ENCODE peak calls at places on chromosome X, in four cellular contexts. P is K562, D is HL-60, W is GM12878. C is an unnamed sample.

GRCh38 chrX:101079736-101080135 is 1.1 kb downstream of the TMEM35A start:
- DNase-seq in D (no peak), P (no peak), W (no peak), C (no peak)

GRCh38 chrX:96430756-96431455 is 253.7 kb upstream of the DIAPH2 start:
- DNase-seq in P (no peak), D (no peak), W (no peak), C (no peak)

GRCh38 chrX:45758319-45758718 is 557.6 kb upstream of the DIPK2B start:
- DNase-seq in W (peak), D (peak), P (no peak), C (no peak)

GRCh38 chrX:151397741-151398070 is 700 bp downstream of the VMA21 start:
- DNase-seq in P (peak), D (no peak), W (no peak), C (no peak)

GRCh38 chrX:42195506-42195905 is 272.2 kb upstream of the CASK start:
- DNase-seq in D (no peak), P (no peak), W (no peak), C (no peak)

GRCh38 chrX:119983494-119983893 is 39.9 kb upstream of the NKAP start:
- DNase-seq in P (no peak), W (no peak), D (no peak), C (no peak)

GRCh38 chrX:44974462-44974861 is 101.5 kb downstream of the KDM6A start:
- DNase-seq in D (no peak), W (no peak), P (no peak), C (no peak)

GRCh38 chrX:110156167-110156754 is 153.3 kb downstream of the TMEM164 start:
- DNase-seq in W (no peak), P (no peak), D (no peak), C (no peak)

GRCh38 chrX:70470850-70471289 is 26.2 kb downstream of the DLG3 start:
- DNase-seq in D (no peak), W (no peak), P (no peak), C (no peak)

GRCh38 chrX:101257448-101258259 is 33.5 kb downstream of the TAF7L start:
- DNase-seq in P (no peak), W (no peak), D (no peak), C (no peak)

GRCh38 chrX:108117988-108118387 is 26.4 kb downstream of the ATG4A start:
- DNase-seq in D (no peak), W (no peak), P (no peak), C (no peak)

GRCh38 chrX:82765806-82766205 is 742.3 kb upstream of the POU3F4 start:
- DNase-seq in W (no peak), P (no peak), D (no peak), C (no peak)

GRCh38 chrX:1170243-1170642 is 42.2 kb downstream of the CRLF2 start:
- DNase-seq in W (no peak), D (peak), P (no peak), C (no peak)

GRCh38 chrX:48938721-48939416 is 18.5 kb downstream of the OTUD5 start:
- DNase-seq in W (peak), P (no peak), D (no peak), C (no peak)

GRCh38 chrX:2596856-2597255 is 94.2 kb upstream of the CD99 start:
- DNase-seq in W (no peak), P (no peak), D (no peak), C (no peak)

GRCh38 chrX:131675596-131676194 is 131.8 kb downstream of the OR13H1 start:
- DNase-seq in W (no peak), P (peak), D (peak), C (peak)

GRCh38 chrX:151153086-151153485 is 23.3 kb upstream of the GPR50 start:
- DNase-seq in D (no peak), W (no peak), P (peak), C (no peak)

GRCh38 chrX:105219454-105220401 is 766 bp downstream of the TEX13A start:
- DNase-seq in P (no peak), D (no peak), W (no peak), C (no peak)

GRCh38 chrX:21194526-21194925 is 179.7 kb upstream of the CNKSR2 start:
- DNase-seq in D (no peak), P (no peak), W (no peak), C (no peak)

GRCh38 chrX:53223068-53223693 is 1.8 kb downstream of the KDM5C start:
- DNase-seq in D (no peak), W (no peak), P (no peak), C (no peak)
- TF ChIP-seq SPI1 in D (no peak), W (no peak), P (no peak), C (no peak)

DNA sequence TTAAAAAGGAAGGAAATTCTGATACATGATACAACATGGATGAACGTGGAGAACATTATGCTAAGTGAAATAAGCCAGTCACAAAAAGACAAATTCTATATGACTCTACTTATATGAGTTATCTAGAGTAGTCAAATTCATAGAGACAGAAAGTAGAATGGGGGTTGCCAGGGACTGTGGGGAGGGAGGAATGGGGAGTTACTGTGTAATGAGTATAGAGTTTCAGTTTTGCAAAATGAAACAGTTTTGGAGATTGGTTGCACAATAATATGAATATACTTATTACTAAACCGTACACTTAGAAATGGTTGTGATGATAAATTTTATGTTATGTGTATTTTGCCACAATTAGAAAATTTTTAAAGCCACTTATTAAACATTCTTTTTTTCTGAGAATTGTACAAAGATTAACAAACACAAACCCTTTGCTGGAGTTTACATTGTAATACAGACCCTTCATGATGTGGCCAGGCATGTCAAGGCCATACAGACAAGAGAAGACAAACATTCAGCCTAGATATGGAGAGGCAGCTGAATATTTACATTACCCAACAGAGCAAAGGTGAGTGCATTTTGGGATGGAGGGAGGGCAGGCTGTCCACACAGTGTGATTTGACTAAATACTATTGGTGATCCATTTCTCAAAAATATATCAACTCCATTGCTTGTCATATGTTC is 21.2 kb upstream of the GPC3 start:
- DNase-seq in W (no peak), D (no peak), P (no peak), C (no peak)
- TF ChIP-seq SPI1 in W (no peak), D (no peak), P (no peak), C (no peak)

GRCh38 chrX:36434521-36434920 is 515.0 kb downstream of the CFAP47 start:
- DNase-seq in D (no peak), W (no peak), P (no peak), C (no peak)

GRCh38 chrX:36436286-36436860 is 516.8 kb downstream of the CFAP47 start:
- DNase-seq in W (no peak), P (no peak), D (no peak), C (no peak)

GRCh38 chrX:36431819-36432218 is 512.3 kb downstream of the CFAP47 start:
- DNase-seq in D (no peak), W (no peak), P (no peak), C (no peak)
- TF ChIP-seq SPI1 in D (no peak), W (no peak), P (no peak), C (no peak)

GRCh38 chrX:8921615-8922014 is 112.3 kb downstream of the FAM9B start:
- DNase-seq in D (no peak), W (no peak), P (no peak), C (no peak)
- TF ChIP-seq SPI1 in D (no peak), W (no peak), P (no peak), C (no peak)

GRCh38 chrX:9724711-9725110 is 40.9 kb downstream of the GPR143 start:
- DNase-seq in D (no peak), P (no peak), W (no peak), C (no peak)
- TF ChIP-seq SPI1 in D (no peak), P (no peak), W (no peak), C (no peak)

GRCh38 chrX:24376403-24376802 is 16.0 kb downstream of the SUPT20HL1 start:
- DNase-seq in D (no peak), W (no peak), P (no peak), C (no peak)

GRCh38 chrX:24375732-24376131 is 15.3 kb downstream of the SUPT20HL1 start:
- DNase-seq in W (no peak), P (no peak), D (no peak), C (no peak)

GRCh38 chrX:24371391-24371972 is 11.0 kb downstream of the SUPT20HL1 start:
- DNase-seq in P (peak), D (peak), W (peak), C (peak)

GRCh38 chrX:24369816-24370215 is 9.4 kb downstream of the SUPT20HL1 start:
- DNase-seq in W (no peak), P (no peak), D (no peak), C (no peak)

DNA sequence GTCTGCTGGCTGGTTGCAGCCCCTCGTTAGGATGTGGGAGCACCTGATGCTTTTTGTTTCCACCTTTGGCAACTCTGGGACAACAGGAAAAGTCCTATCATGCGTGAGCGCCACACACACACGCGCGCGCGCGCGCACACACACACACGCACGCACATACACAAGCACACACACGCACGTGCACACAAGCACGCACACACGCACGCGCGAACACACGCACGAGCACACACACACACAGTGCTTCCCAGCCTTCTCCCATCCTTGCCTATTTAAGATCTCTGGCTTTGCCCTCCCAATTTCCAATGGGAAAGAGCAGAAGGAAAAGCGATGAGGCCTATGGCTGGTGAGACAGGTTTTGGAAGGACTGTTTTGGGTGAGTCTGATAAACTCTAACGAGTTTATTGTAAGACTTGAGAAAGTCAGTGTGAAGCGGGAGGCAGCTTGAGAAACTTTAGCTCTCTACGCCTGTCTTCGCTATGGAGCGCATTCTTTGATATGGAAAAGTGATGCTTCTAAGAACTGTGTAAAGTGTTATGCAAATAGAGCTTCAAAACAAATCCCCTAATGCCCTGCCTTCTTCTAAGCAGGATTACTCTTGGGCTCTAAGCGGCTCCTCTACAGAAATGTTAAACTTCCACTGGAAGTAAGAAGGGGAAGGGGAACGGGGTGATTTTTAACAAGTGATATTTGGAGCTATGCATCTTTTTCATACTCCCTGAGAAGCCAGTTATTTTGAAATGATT is 11.8 kb downstream of the SUPT20HL1 start:
- DNase-seq in D (no peak), P (no peak), W (no peak), C (no peak)
- TF ChIP-seq SPI1 in D (no peak), P (no peak), W (no peak), C (no peak)